ENCODE peak calls at places on chromosomes 7 and 10, in ten cellular contexts. One of them, this sample, is unnamed.
A peak's percentile ranks its signal among the peaks of the same experiment; 100 is the strongest.

GRCh38 chr7:2241580-2242540 is at the start of the genes MRM2 and NUDT1:
- DNase-seq in amniotic stem cell: peak; percentile 44
- DNase-seq in midbrain: peak; percentile 88
- DNase-seq in tibial nerve: peak; percentile 85
- DNase-seq in B cell: peak; percentile 54
- DNase-seq in NCI-H1417: peak; percentile 81
- DNase-seq in omental fat pad: peak; percentile 88
- DNase-seq in mucosa of descending colon: peak; percentile 90
- DNase-seq in stimulated activated CD8-positive, alpha-beta memory T cell treated with anti-CD3 and anti-CD28 coated beads, Interleukin-4, amount 100 ng/mL, for 24 hours: peak; percentile 69
- DNase-seq in NCI-H1092 treated with DMSO at 0.1 percent for 48 hours: peak; percentile 86
- DNase-seq in this sample: peak; percentile 43

GRCh38 chr7:103048833-103049232 is 25.8 kb downstream of the FBXL13 start:
- DNase-seq in amniotic stem cell: no peak
- DNase-seq in midbrain: no peak
- DNase-seq in tibial nerve: no peak
- DNase-seq in B cell: no peak
- DNase-seq in NCI-H1417: peak; percentile 10
- DNase-seq in omental fat pad: no peak
- DNase-seq in mucosa of descending colon: no peak
- DNase-seq in stimulated activated CD8-positive, alpha-beta memory T cell treated with anti-CD3 and anti-CD28 coated beads, Interleukin-4, amount 100 ng/mL, for 24 hours: no peak
- DNase-seq in NCI-H1092 treated with DMSO at 0.1 percent for 48 hours: no peak
- DNase-seq in this sample: no peak

GRCh38 chr10:71637305-71637704 is 82.3 kb downstream of the C10orf105 start:
- DNase-seq in amniotic stem cell: no peak
- DNase-seq in midbrain: no peak
- DNase-seq in tibial nerve: no peak
- DNase-seq in B cell: no peak
- DNase-seq in NCI-H1417: no peak
- DNase-seq in omental fat pad: no peak
- DNase-seq in mucosa of descending colon: no peak
- DNase-seq in stimulated activated CD8-positive, alpha-beta memory T cell treated with anti-CD3 and anti-CD28 coated beads, Interleukin-4, amount 100 ng/mL, for 24 hours: no peak
- DNase-seq in NCI-H1092 treated with DMSO at 0.1 percent for 48 hours: no peak
- DNase-seq in this sample: no peak

GRCh38 chr7:100132697-100133137 is 6.0 kb downstream of the MBLAC1 start:
- DNase-seq in amniotic stem cell: peak; percentile 39
- DNase-seq in midbrain: peak; percentile 37
- DNase-seq in tibial nerve: no peak
- DNase-seq in B cell: peak; percentile 77
- DNase-seq in NCI-H1417: peak; percentile 47
- DNase-seq in omental fat pad: no peak
- DNase-seq in mucosa of descending colon: peak; percentile 66
- DNase-seq in stimulated activated CD8-positive, alpha-beta memory T cell treated with anti-CD3 and anti-CD28 coated beads, Interleukin-4, amount 100 ng/mL, for 24 hours: no peak
- DNase-seq in NCI-H1092 treated with DMSO at 0.1 percent for 48 hours: peak; percentile 62
- DNase-seq in this sample: no peak

GRCh38 chr7:135976312-135977019 is 693 bp downstream of the MTPN start:
- DNase-seq in amniotic stem cell: no peak
- DNase-seq in midbrain: no peak
- DNase-seq in tibial nerve: no peak
- DNase-seq in B cell: no peak
- DNase-seq in NCI-H1417: no peak
- DNase-seq in omental fat pad: no peak
- DNase-seq in mucosa of descending colon: peak; percentile 47
- DNase-seq in stimulated activated CD8-positive, alpha-beta memory T cell treated with anti-CD3 and anti-CD28 coated beads, Interleukin-4, amount 100 ng/mL, for 24 hours: no peak
- DNase-seq in NCI-H1092 treated with DMSO at 0.1 percent for 48 hours: peak; percentile 55
- DNase-seq in this sample: no peak

GRCh38 chr7:114784756-114785155 is 137.1 kb upstream of the MDFIC start:
- DNase-seq in amniotic stem cell: no peak
- DNase-seq in midbrain: no peak
- DNase-seq in tibial nerve: no peak
- DNase-seq in B cell: no peak
- DNase-seq in NCI-H1417: no peak
- DNase-seq in omental fat pad: no peak
- DNase-seq in mucosa of descending colon: no peak
- DNase-seq in stimulated activated CD8-positive, alpha-beta memory T cell treated with anti-CD3 and anti-CD28 coated beads, Interleukin-4, amount 100 ng/mL, for 24 hours: no peak
- DNase-seq in NCI-H1092 treated with DMSO at 0.1 percent for 48 hours: no peak
- DNase-seq in this sample: no peak

GRCh38 chr10:113780681-113781250 is 29.3 kb downstream of the PLEKHS1 start:
- DNase-seq in amniotic stem cell: no peak
- DNase-seq in midbrain: peak; percentile 67
- DNase-seq in tibial nerve: no peak
- DNase-seq in B cell: no peak
- DNase-seq in NCI-H1417: no peak
- DNase-seq in omental fat pad: no peak
- DNase-seq in mucosa of descending colon: no peak
- DNase-seq in stimulated activated CD8-positive, alpha-beta memory T cell treated with anti-CD3 and anti-CD28 coated beads, Interleukin-4, amount 100 ng/mL, for 24 hours: no peak
- DNase-seq in NCI-H1092 treated with DMSO at 0.1 percent for 48 hours: no peak
- DNase-seq in this sample: no peak

GRCh38 chr7:101094791-101095375 is 9.6 kb downstream of the TRIM56 start:
- DNase-seq in amniotic stem cell: no peak
- DNase-seq in midbrain: peak; percentile 2
- DNase-seq in tibial nerve: no peak
- DNase-seq in B cell: no peak
- DNase-seq in NCI-H1417: peak; percentile 34
- DNase-seq in omental fat pad: no peak
- DNase-seq in mucosa of descending colon: no peak
- DNase-seq in stimulated activated CD8-positive, alpha-beta memory T cell treated with anti-CD3 and anti-CD28 coated beads, Interleukin-4, amount 100 ng/mL, for 24 hours: peak; percentile 15
- DNase-seq in NCI-H1092 treated with DMSO at 0.1 percent for 48 hours: peak; percentile 10
- DNase-seq in this sample: no peak

GRCh38 chr10:72250666-72251065 is 23.1 kb upstream of the DDIT4 start:
- DNase-seq in amniotic stem cell: no peak
- DNase-seq in midbrain: no peak
- DNase-seq in tibial nerve: peak; percentile 38
- DNase-seq in B cell: no peak
- DNase-seq in NCI-H1417: no peak
- DNase-seq in omental fat pad: no peak
- DNase-seq in mucosa of descending colon: peak; percentile 65
- DNase-seq in stimulated activated CD8-positive, alpha-beta memory T cell treated with anti-CD3 and anti-CD28 coated beads, Interleukin-4, amount 100 ng/mL, for 24 hours: no peak
- DNase-seq in NCI-H1092 treated with DMSO at 0.1 percent for 48 hours: no peak
- DNase-seq in this sample: no peak

GRCh38 chr10:70815504-70816219 is at the start of gene SGPL1:
- DNase-seq in amniotic stem cell: peak; percentile 55
- DNase-seq in midbrain: peak; percentile 88
- DNase-seq in tibial nerve: peak; percentile 79
- DNase-seq in B cell: peak; percentile 94
- DNase-seq in NCI-H1417: peak; percentile 79
- DNase-seq in omental fat pad: peak; percentile 82
- DNase-seq in mucosa of descending colon: peak; percentile 87
- DNase-seq in stimulated activated CD8-positive, alpha-beta memory T cell treated with anti-CD3 and anti-CD28 coated beads, Interleukin-4, amount 100 ng/mL, for 24 hours: peak; percentile 80
- DNase-seq in NCI-H1092 treated with DMSO at 0.1 percent for 48 hours: peak; percentile 50
- DNase-seq in this sample: peak; percentile 53

GRCh38 chr10:28105561-28105960 is 106.7 kb upstream of the ODAD2 start:
- DNase-seq in amniotic stem cell: no peak
- DNase-seq in midbrain: no peak
- DNase-seq in tibial nerve: no peak
- DNase-seq in B cell: no peak
- DNase-seq in NCI-H1417: no peak
- DNase-seq in omental fat pad: no peak
- DNase-seq in mucosa of descending colon: no peak
- DNase-seq in stimulated activated CD8-positive, alpha-beta memory T cell treated with anti-CD3 and anti-CD28 coated beads, Interleukin-4, amount 100 ng/mL, for 24 hours: no peak
- DNase-seq in NCI-H1092 treated with DMSO at 0.1 percent for 48 hours: no peak
- DNase-seq in this sample: no peak

GRCh38 chr7:43758029-43758860 is at the start of gene BLVRA:
- DNase-seq in amniotic stem cell: no peak
- DNase-seq in midbrain: peak; percentile 62
- DNase-seq in tibial nerve: peak; percentile 33
- DNase-seq in B cell: peak; percentile 69
- DNase-seq in NCI-H1417: no peak
- DNase-seq in omental fat pad: no peak
- DNase-seq in mucosa of descending colon: peak; percentile 81
- DNase-seq in stimulated activated CD8-positive, alpha-beta memory T cell treated with anti-CD3 and anti-CD28 coated beads, Interleukin-4, amount 100 ng/mL, for 24 hours: peak; percentile 47
- DNase-seq in NCI-H1092 treated with DMSO at 0.1 percent for 48 hours: no peak
- DNase-seq in this sample: no peak

GRCh38 chr10:97566338-97566986 is 6.1 kb upstream of the ANKRD2 start:
- DNase-seq in amniotic stem cell: no peak
- DNase-seq in midbrain: no peak
- DNase-seq in tibial nerve: no peak
- DNase-seq in B cell: no peak
- DNase-seq in NCI-H1417: no peak
- DNase-seq in omental fat pad: no peak
- DNase-seq in mucosa of descending colon: no peak
- DNase-seq in stimulated activated CD8-positive, alpha-beta memory T cell treated with anti-CD3 and anti-CD28 coated beads, Interleukin-4, amount 100 ng/mL, for 24 hours: no peak
- DNase-seq in NCI-H1092 treated with DMSO at 0.1 percent for 48 hours: no peak
- DNase-seq in this sample: no peak

GRCh38 chr10:50470798-50471582 is 152.8 kb downstream of the SGMS1 start:
- DNase-seq in amniotic stem cell: no peak
- DNase-seq in midbrain: no peak
- DNase-seq in tibial nerve: no peak
- DNase-seq in B cell: no peak
- DNase-seq in NCI-H1417: peak; percentile 26
- DNase-seq in omental fat pad: no peak
- DNase-seq in mucosa of descending colon: no peak
- DNase-seq in stimulated activated CD8-positive, alpha-beta memory T cell treated with anti-CD3 and anti-CD28 coated beads, Interleukin-4, amount 100 ng/mL, for 24 hours: no peak
- DNase-seq in NCI-H1092 treated with DMSO at 0.1 percent for 48 hours: no peak
- DNase-seq in this sample: no peak

GRCh38 chr10:89114846-89115625 is 92.1 kb downstream of the CH25H start:
- DNase-seq in amniotic stem cell: no peak
- DNase-seq in midbrain: no peak
- DNase-seq in tibial nerve: no peak
- DNase-seq in B cell: no peak
- DNase-seq in NCI-H1417: no peak
- DNase-seq in omental fat pad: no peak
- DNase-seq in mucosa of descending colon: no peak
- DNase-seq in stimulated activated CD8-positive, alpha-beta memory T cell treated with anti-CD3 and anti-CD28 coated beads, Interleukin-4, amount 100 ng/mL, for 24 hours: no peak
- DNase-seq in NCI-H1092 treated with DMSO at 0.1 percent for 48 hours: no peak
- DNase-seq in this sample: no peak

GRCh38 chr10:79192677-79193003 is 123.9 kb downstream of the ZMIZ1 start:
- DNase-seq in amniotic stem cell: no peak
- DNase-seq in midbrain: no peak
- DNase-seq in tibial nerve: no peak
- DNase-seq in B cell: no peak
- DNase-seq in NCI-H1417: no peak
- DNase-seq in omental fat pad: no peak
- DNase-seq in mucosa of descending colon: no peak
- DNase-seq in stimulated activated CD8-positive, alpha-beta memory T cell treated with anti-CD3 and anti-CD28 coated beads, Interleukin-4, amount 100 ng/mL, for 24 hours: no peak
- DNase-seq in NCI-H1092 treated with DMSO at 0.1 percent for 48 hours: no peak
- DNase-seq in this sample: no peak

GRCh38 chr7:36055207-36055606 is 97.8 kb upstream of the EEPD1 start:
- DNase-seq in amniotic stem cell: no peak
- DNase-seq in midbrain: no peak
- DNase-seq in tibial nerve: no peak
- DNase-seq in B cell: no peak
- DNase-seq in NCI-H1417: no peak
- DNase-seq in omental fat pad: no peak
- DNase-seq in mucosa of descending colon: no peak
- DNase-seq in stimulated activated CD8-positive, alpha-beta memory T cell treated with anti-CD3 and anti-CD28 coated beads, Interleukin-4, amount 100 ng/mL, for 24 hours: no peak
- DNase-seq in NCI-H1092 treated with DMSO at 0.1 percent for 48 hours: no peak
- DNase-seq in this sample: no peak